ENCODE peak calls at places on chromosomes 7 and 10, in seven cellular contexts. M, X, Z, O, A, P and T are unnamed samples.

GRCh38 chr10:119310807-119311206 is 103.4 kb downstream of the GRK5 start:
- DNase-seq in Z (no peak), O (no peak), P (no peak), A (no peak), M (no peak), X (no peak), T (no peak)

GRCh38 chr10:86964061-86964846 is 4.0 kb upstream of the ADIRF start:
- DNase-seq in M (no peak), X (no peak), A (no peak), O (no peak), Z (no peak), P (no peak), T (no peak)

GRCh38 chr10:124995605-124996004 is 53.7 kb downstream of the ZRANB1 start:
- DNase-seq in M (no peak), O (no peak), X (no peak), A (peak), P (no peak), Z (no peak), T (no peak)

GRCh38 chr7:19619122-19619521 is 89.7 kb downstream of the POLR1F start:
- DNase-seq in P (no peak), O (no peak), A (no peak), M (no peak), X (no peak), Z (peak), T (no peak)

GRCh38 chr7:923108-924041 is 31.1 kb downstream of the ADAP1 start:
- DNase-seq in P (peak), M (peak), Z (peak), A (peak), O (no peak), X (peak), T (peak)

GRCh38 chr10:102752934-102753664 is 9.4 kb downstream of the WBP1L start:
- DNase-seq in M (peak), P (peak), X (peak), Z (peak), A (no peak), O (no peak), T (peak)

GRCh38 chr10:5456563-5456962 is 42.8 kb downstream of the CALML5 start:
- DNase-seq in M (no peak), Z (no peak), P (no peak), X (no peak), A (no peak), O (no peak), T (no peak)

GRCh38 chr10:106513328-106513727 is 651.2 kb downstream of the SORCS1 start:
- DNase-seq in P (no peak), X (no peak), M (peak), Z (peak), A (no peak), O (no peak), T (no peak)

GRCh38 chr10:126060232-126060935 is 164.0 kb downstream of the FANK1 start:
- DNase-seq in P (no peak), A (no peak), M (peak), X (no peak), O (no peak), Z (peak), T (peak)

GRCh38 chr10:3578682-3579081 is 206.3 kb downstream of the KLF6 start:
- DNase-seq in O (no peak), A (no peak), M (no peak), X (no peak), Z (no peak), P (no peak), T (no peak)

GRCh38 chr10:75999515-76000209 is 568.2 kb downstream of the LRMDA start:
- DNase-seq in P (no peak), X (no peak), M (no peak), A (no peak), Z (no peak), O (no peak), T (no peak)

GRCh38 chr7:41540601-41541000 is 162.3 kb downstream of the INHBA start:
- DNase-seq in X (no peak), Z (no peak), M (no peak), P (no peak), O (no peak), A (no peak), T (no peak)

GRCh38 chr7:108307246-108307982 is 148.8 kb downstream of the NRCAM start:
- DNase-seq in X (no peak), Z (no peak), P (no peak), O (no peak), A (no peak), M (no peak), T (no peak)

GRCh38 chr7:64877714-64878610 is 25.1 kb upstream of the ZNF273 start:
- DNase-seq in P (no peak), X (peak), M (no peak), A (no peak), Z (no peak), O (no peak), T (no peak)

GRCh38 chr7:82091126-82091682 is 321.4 kb upstream of the HGF start:
- DNase-seq in M (no peak), O (no peak), P (no peak), X (no peak), A (no peak), Z (no peak), T (no peak)

GRCh38 chr10:64507869-64508609 is 986.8 kb downstream of the REEP3 start:
- DNase-seq in A (no peak), Z (peak), O (no peak), P (no peak), M (no peak), X (no peak), T (peak)

GRCh38 chr7:66371096-66371824 is 166.1 kb downstream of the TPST1 start:
- DNase-seq in X (no peak), M (no peak), A (no peak), Z (no peak), P (peak), O (no peak), T (no peak)

GRCh38 chr10:91340613-91341362 is 69.4 kb upstream of the HECTD2 start:
- DNase-seq in O (no peak), X (no peak), Z (no peak), A (no peak), P (peak), M (peak), T (peak)

GRCh38 chr10:36187382-36188042 is 545.4 kb upstream of the FZD8 start:
- DNase-seq in P (no peak), O (no peak), Z (no peak), M (no peak), A (no peak), X (no peak), T (no peak)

GRCh38 chr10:84328303-84329093 is at the start of gene CCSER2:
- DNase-seq in O (peak), M (peak), Z (peak), X (peak), A (peak), P (peak), T (peak)

GRCh38 chr10:65793738-65794425 is 1132.0 kb upstream of the LRRTM3 start:
- DNase-seq in P (no peak), A (no peak), Z (no peak), M (no peak), O (no peak), X (no peak), T (no peak)

GRCh38 chr10:28890121-28890950 is 213.0 kb downstream of the BAMBI start:
- DNase-seq in M (no peak), O (no peak), P (peak), A (no peak), Z (peak), X (no peak), T (no peak)

GRCh38 chr7:155864991-155865690 is 52.9 kb upstream of the SHH start:
- DNase-seq in X (no peak), A (peak), O (no peak), M (no peak), Z (no peak), P (no peak), T (no peak)

GRCh38 chr10:111600772-111601171 is 523.9 kb downstream of the ADRA2A start:
- DNase-seq in O (no peak), A (no peak), M (no peak), X (peak), Z (peak), P (no peak), T (no peak)

GRCh38 chr7:140222797-140223196 is 46.0 kb upstream of the KDM7A start:
- DNase-seq in M (no peak), O (no peak), X (no peak), P (no peak), Z (no peak), A (no peak), T (no peak)

GRCh38 chr7:45086348-45087065 is 2.3 kb downstream of the NACAD start:
- DNase-seq in A (no peak), Z (no peak), M (no peak), P (no peak), X (no peak), O (no peak), T (no peak)

GRCh38 chr7:91892821-91893340 is 12.4 kb upstream of the MTERF1 start:
- DNase-seq in O (peak), X (no peak), M (peak), A (no peak), P (no peak), Z (peak), T (peak)

GRCh38 chr7:24978837-24979469 is 1.0 kb downstream of the OSBPL3 start:
- DNase-seq in Z (peak), A (peak), X (peak), O (no peak), P (peak), M (no peak), T (no peak)

DNA sequence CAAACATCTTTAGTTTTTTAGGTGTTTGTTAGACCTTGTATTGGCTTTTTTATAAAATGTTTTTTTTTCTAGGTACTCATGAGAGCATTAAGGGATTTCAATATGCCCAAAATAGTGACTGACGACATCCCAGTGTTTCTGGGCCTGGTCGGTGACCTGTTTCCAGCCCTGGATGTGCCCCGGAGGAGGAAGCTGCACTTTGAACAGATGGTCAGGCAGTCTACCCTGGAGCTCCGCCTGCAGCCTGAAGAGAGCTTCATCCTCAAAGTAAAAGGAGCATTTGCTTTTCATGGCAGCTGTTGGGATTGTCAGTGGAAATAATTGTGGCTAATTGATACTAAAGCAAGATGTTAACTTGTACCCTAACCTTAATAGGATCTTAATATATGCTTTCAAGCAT is 161.5 kb downstream of the DNAH11 start:
- DNase-seq in M (no peak), X (no peak), Z (peak), P (no peak), O (no peak), A (no peak), T (no peak)
- H2BK5ac ChIP-seq in M (no peak), X (no peak), Z (no peak), P (no peak), O (no peak), A (no peak), T (no peak)

DNA sequence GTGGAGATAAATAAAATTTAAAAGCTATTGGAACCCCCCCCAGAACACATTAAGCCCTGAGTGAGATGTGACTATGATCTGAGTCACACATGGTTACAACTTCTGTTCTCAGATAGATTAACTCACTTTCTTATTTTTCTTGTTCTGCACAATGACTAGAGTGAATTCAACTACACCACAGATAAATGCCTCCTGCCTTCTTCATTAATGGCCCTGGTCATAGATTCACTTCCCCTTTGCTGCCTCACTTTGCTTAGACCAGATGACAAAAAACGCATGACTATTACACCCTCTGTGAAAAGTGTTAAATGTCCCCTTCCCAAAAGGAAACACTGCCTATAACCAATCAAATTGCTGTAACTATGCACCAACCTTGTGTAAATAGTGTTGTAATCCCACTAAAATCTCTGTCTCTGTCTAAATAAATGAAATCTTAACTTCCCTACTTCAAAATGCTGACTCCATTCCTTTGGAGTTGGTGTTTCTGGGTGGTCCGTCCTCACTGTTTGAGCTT is 49.4 kb downstream of the AKR1D1 start:
- DNase-seq in M (peak), X (no peak), P (peak), O (no peak), A (no peak), Z (no peak), T (peak)
- H2BK5ac ChIP-seq in M (no peak), X (no peak), P (no peak), O (no peak), A (no peak), Z (no peak), T (no peak)

GRCh38 chr10:72035488-72035887 is 52.9 kb downstream of the SPOCK2 start:
- DNase-seq in X (no peak), P (no peak), M (no peak), A (no peak), Z (no peak), O (no peak), T (no peak)
- H2BK5ac ChIP-seq in X (no peak), P (peak), M (no peak), A (peak), Z (no peak), O (peak), T (no peak)

DNA sequence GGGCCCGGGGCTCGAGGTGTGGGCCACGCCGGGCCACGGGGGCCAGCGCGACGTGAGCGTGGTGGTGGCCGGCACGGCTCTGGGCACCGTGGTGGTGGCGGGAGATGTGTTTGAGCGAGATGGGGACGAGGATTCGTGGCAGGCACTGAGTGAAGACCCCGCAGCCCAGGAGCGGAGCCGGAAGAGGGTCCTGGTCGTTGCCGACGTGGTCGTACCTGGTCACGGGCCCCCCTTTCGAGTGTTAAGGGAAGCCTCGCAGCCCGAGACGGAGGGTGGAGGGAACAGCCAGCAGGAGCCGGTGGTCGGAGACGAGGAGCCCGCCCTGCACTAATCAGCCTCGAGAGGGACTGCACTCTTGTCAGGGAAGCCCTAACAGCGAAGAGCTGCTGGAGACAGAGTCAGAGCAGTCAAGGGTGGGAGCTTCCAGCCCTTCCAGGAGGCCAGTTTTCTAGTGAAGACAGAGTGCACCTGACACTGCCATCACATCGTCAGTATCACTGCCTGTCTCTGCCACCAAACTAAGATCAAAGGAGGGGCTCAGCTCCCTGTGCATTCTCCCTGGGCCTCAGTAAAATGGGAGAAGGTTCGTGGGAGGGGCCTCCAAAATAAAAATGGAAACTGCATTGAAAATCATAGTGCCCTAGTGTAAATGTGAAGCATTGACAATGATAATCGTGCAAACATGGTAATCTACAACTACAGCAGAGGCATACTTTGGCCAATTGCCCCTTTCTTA is 1.3 kb downstream of the MBLAC1 start:
- DNase-seq in M (no peak), Z (peak), X (peak), A (peak), O (no peak), P (no peak), T (peak)
- H2BK5ac ChIP-seq in M (peak), Z (no peak), X (no peak), A (no peak), O (peak), P (no peak), T (no peak)

GRCh38 chr10:60719721-60720120 is 58.6 kb upstream of the CDK1 start:
- DNase-seq in O (no peak), M (no peak), Z (no peak), X (no peak), A (no peak), P (no peak), T (no peak)
- H2BK5ac ChIP-seq in O (no peak), M (no peak), Z (no peak), X (no peak), A (no peak), P (no peak), T (no peak)